ENCODE peak calls at places on chromosomes 4 and X, in seven cellular contexts. One of them, this sample, is unnamed.

GRCh38 chrX:111372065-111372464 is 39.9 kb downstream of the DCX start:
- DNase-seq in M059J: no peak
- DNase-seq in LoVo: no peak
- DNase-seq in T-helper 2 cell: no peak
- DNase-seq in HT-29: no peak
- DNase-seq in A172: no peak
- DNase-seq in bronchial epithelial cell: no peak
- DNase-seq in this sample: no peak

GRCh38 chr4:122705035-122705434 is 27.5 kb upstream of the BBS12 start:
- DNase-seq in M059J: no peak
- DNase-seq in LoVo: no peak
- DNase-seq in T-helper 2 cell: no peak
- DNase-seq in HT-29: no peak
- DNase-seq in A172: no peak
- DNase-seq in bronchial epithelial cell: no peak
- DNase-seq in this sample: no peak

GRCh38 chrX:138847930-138848329 is 136.4 kb upstream of the FGF13 start:
- DNase-seq in M059J: peak; percentile 43
- DNase-seq in LoVo: no peak
- DNase-seq in T-helper 2 cell: no peak
- DNase-seq in HT-29: peak; percentile 26
- DNase-seq in A172: no peak
- DNase-seq in bronchial epithelial cell: peak; percentile 32
- DNase-seq in this sample: peak; percentile 24

GRCh38 chr4:3270141-3270611 is 21.2 kb downstream of the MSANTD1 start:
- DNase-seq in M059J: no peak
- DNase-seq in LoVo: no peak
- DNase-seq in T-helper 2 cell: no peak
- DNase-seq in HT-29: no peak
- DNase-seq in A172: no peak
- DNase-seq in bronchial epithelial cell: no peak
- DNase-seq in this sample: no peak

GRCh38 chr4:154361450-154361849 is 130.1 kb downstream of the DCHS2 start:
- DNase-seq in M059J: no peak
- DNase-seq in LoVo: no peak
- DNase-seq in T-helper 2 cell: no peak
- DNase-seq in HT-29: no peak
- DNase-seq in A172: no peak
- DNase-seq in bronchial epithelial cell: no peak
- DNase-seq in this sample: no peak

GRCh38 chrX:69156638-69157037 is 8.6 kb downstream of the PJA1 start:
- DNase-seq in M059J: no peak
- DNase-seq in LoVo: no peak
- DNase-seq in T-helper 2 cell: no peak
- DNase-seq in HT-29: no peak
- DNase-seq in A172: no peak
- DNase-seq in bronchial epithelial cell: no peak
- DNase-seq in this sample: no peak

GRCh38 chrX:20623448-20623847 is 356.7 kb upstream of the RPS6KA3 start:
- DNase-seq in M059J: peak; percentile 34
- DNase-seq in LoVo: no peak
- DNase-seq in T-helper 2 cell: no peak
- DNase-seq in HT-29: no peak
- DNase-seq in A172: peak; percentile 25
- DNase-seq in bronchial epithelial cell: peak; percentile 56
- DNase-seq in this sample: peak; percentile 94

GRCh38 chr4:99078931-99079624 is 9.5 kb downstream of the ADH5 start:
- DNase-seq in M059J: no peak
- DNase-seq in LoVo: no peak
- DNase-seq in T-helper 2 cell: no peak
- DNase-seq in HT-29: no peak
- DNase-seq in A172: no peak
- DNase-seq in bronchial epithelial cell: no peak
- DNase-seq in this sample: no peak

GRCh38 chr4:76641758-76642157 is 206.7 kb downstream of the SHROOM3 start:
- DNase-seq in M059J: no peak
- DNase-seq in LoVo: no peak
- DNase-seq in T-helper 2 cell: no peak
- DNase-seq in HT-29: no peak
- DNase-seq in A172: no peak
- DNase-seq in bronchial epithelial cell: no peak
- DNase-seq in this sample: no peak

GRCh38 chrX:85499400-85499799 is 119.9 kb upstream of the POF1B start:
- DNase-seq in M059J: no peak
- DNase-seq in LoVo: no peak
- DNase-seq in T-helper 2 cell: no peak
- DNase-seq in HT-29: no peak
- DNase-seq in A172: no peak
- DNase-seq in bronchial epithelial cell: peak; percentile 76
- DNase-seq in this sample: no peak

GRCh38 chrX:10949541-10949940 is 161.6 kb upstream of the HCCS start:
- DNase-seq in M059J: no peak
- DNase-seq in LoVo: no peak
- DNase-seq in T-helper 2 cell: no peak
- DNase-seq in HT-29: no peak
- DNase-seq in A172: no peak
- DNase-seq in bronchial epithelial cell: no peak
- DNase-seq in this sample: no peak

GRCh38 chrX:118989886-118990285 is 15.5 kb downstream of the LONRF3 start:
- DNase-seq in M059J: no peak
- DNase-seq in LoVo: no peak
- DNase-seq in T-helper 2 cell: no peak
- DNase-seq in HT-29: no peak
- DNase-seq in A172: no peak
- DNase-seq in bronchial epithelial cell: no peak
- DNase-seq in this sample: no peak

GRCh38 chr4:169229571-169230028 is 41.2 kb downstream of the SH3RF1 start:
- DNase-seq in M059J: peak; percentile 94
- DNase-seq in LoVo: peak; percentile 62
- DNase-seq in T-helper 2 cell: no peak
- DNase-seq in HT-29: no peak
- DNase-seq in A172: peak; percentile 95
- DNase-seq in bronchial epithelial cell: peak; percentile 94
- DNase-seq in this sample: peak; percentile 91

GRCh38 chr4:154004859-154005520 is 216.1 kb upstream of the SFRP2 start:
- DNase-seq in M059J: peak; percentile 97
- DNase-seq in LoVo: no peak
- DNase-seq in T-helper 2 cell: no peak
- DNase-seq in HT-29: no peak
- DNase-seq in A172: peak; percentile 34
- DNase-seq in bronchial epithelial cell: peak; percentile 15
- DNase-seq in this sample: peak; percentile 77

GRCh38 chr4:126207892-126208291 is 893.1 kb downstream of the FAT4 start:
- DNase-seq in M059J: no peak
- DNase-seq in LoVo: no peak
- DNase-seq in T-helper 2 cell: no peak
- DNase-seq in HT-29: no peak
- DNase-seq in A172: no peak
- DNase-seq in bronchial epithelial cell: no peak
- DNase-seq in this sample: no peak

GRCh38 chrX:15343075-15343476 is 7.8 kb upstream of the PIGA start:
- DNase-seq in M059J: peak; percentile 24
- DNase-seq in LoVo: no peak
- DNase-seq in T-helper 2 cell: no peak
- DNase-seq in HT-29: peak; percentile 4
- DNase-seq in A172: peak; percentile 37
- DNase-seq in bronchial epithelial cell: peak; percentile 29
- DNase-seq in this sample: peak; percentile 1

GRCh38 chr4:83552924-83553323 is 17.0 kb downstream of the GPAT3 start:
- DNase-seq in M059J: peak; percentile 95
- DNase-seq in LoVo: peak; percentile 68
- DNase-seq in T-helper 2 cell: no peak
- DNase-seq in HT-29: peak; percentile 40
- DNase-seq in A172: peak; percentile 84
- DNase-seq in bronchial epithelial cell: peak; percentile 65
- DNase-seq in this sample: peak; percentile 90

GRCh38 chr4:89048906-89049601 is 7.9 kb downstream of the FAM13A start:
- DNase-seq in M059J: no peak
- DNase-seq in LoVo: no peak
- DNase-seq in T-helper 2 cell: no peak
- DNase-seq in HT-29: no peak
- DNase-seq in A172: no peak
- DNase-seq in bronchial epithelial cell: no peak
- DNase-seq in this sample: no peak

This sample was measured in kidney tubule cell.